ENCODE peak calls at places on chromosomes 13 and 19, in four cellular contexts. One of them, this sample, is unnamed.

GRCh38 chr13:71856548-71856947 is 10.5 kb downstream of the DACH1 start:
- DNase-seq in psoas muscle: no peak
- DNase-seq in SW480: no peak
- DNase-seq in HCEC 1CT: no peak
- DNase-seq in this sample: no peak

GRCh38 chr13:43304945-43305344 is 281.6 kb downstream of the DNAJC15 start:
- DNase-seq in psoas muscle: no peak
- DNase-seq in SW480: no peak
- DNase-seq in HCEC 1CT: no peak
- DNase-seq in this sample: no peak

GRCh38 chr13:81171065-81171647 is 830.2 kb upstream of the SPRY2 start:
- DNase-seq in psoas muscle: no peak
- DNase-seq in SW480: peak
- DNase-seq in HCEC 1CT: peak
- DNase-seq in this sample: peak

GRCh38 chr19:29076963-29077362 is 136.0 kb downstream of the UQCRFS1 start:
- DNase-seq in psoas muscle: no peak
- DNase-seq in SW480: no peak
- DNase-seq in HCEC 1CT: no peak
- DNase-seq in this sample: no peak

GRCh38 chr13:33678906-33679657 is 138.9 kb upstream of the RFC3 start:
- DNase-seq in psoas muscle: peak
- DNase-seq in SW480: no peak
- DNase-seq in HCEC 1CT: no peak
- DNase-seq in this sample: no peak

GRCh38 chr19:5693195-5694166 is 3.4 kb downstream of the RPL36 start:
- DNase-seq in psoas muscle: no peak
- DNase-seq in SW480: peak
- DNase-seq in HCEC 1CT: no peak
- DNase-seq in this sample: no peak

GRCh38 chr19:32404939-32405430 is 585 bp upstream of the DPY19L3 start:
- DNase-seq in psoas muscle: peak
- DNase-seq in SW480: peak
- DNase-seq in HCEC 1CT: no peak
- DNase-seq in this sample: peak

GRCh38 chr13:73984949-73985691 is 149.1 kb downstream of the KLF12 start:
- DNase-seq in psoas muscle: no peak
- DNase-seq in SW480: no peak
- DNase-seq in HCEC 1CT: no peak
- DNase-seq in this sample: no peak

GRCh38 chr13:60090579-60090978 is 73.1 kb downstream of the DIAPH3 start:
- DNase-seq in psoas muscle: no peak
- DNase-seq in SW480: no peak
- DNase-seq in HCEC 1CT: no peak
- DNase-seq in this sample: no peak

GRCh38 chr19:21023901-21024300 is 3.4 kb downstream of the ZNF430 start:
- DNase-seq in psoas muscle: no peak
- DNase-seq in SW480: no peak
- DNase-seq in HCEC 1CT: peak
- DNase-seq in this sample: peak

GRCh38 chr13:109704771-109705628 is 81.4 kb downstream of the IRS2 start:
- DNase-seq in psoas muscle: peak
- DNase-seq in SW480: no peak
- DNase-seq in HCEC 1CT: no peak
- DNase-seq in this sample: no peak

GRCh38 chr19:46704379-46705076 is 12.4 kb downstream of the PRKD2 start:
- DNase-seq in psoas muscle: peak
- DNase-seq in SW480: no peak
- DNase-seq in HCEC 1CT: peak
- DNase-seq in this sample: no peak

GRCh38 chr13:73879346-73880020 is 254.7 kb downstream of the KLF12 start:
- DNase-seq in psoas muscle: no peak
- DNase-seq in SW480: no peak
- DNase-seq in HCEC 1CT: no peak
- DNase-seq in this sample: no peak

GRCh38 chr13:62357887-62358645 is 942.4 kb upstream of the PCDH20 start:
- DNase-seq in psoas muscle: no peak
- DNase-seq in SW480: peak
- DNase-seq in HCEC 1CT: no peak
- DNase-seq in this sample: peak

GRCh38 chr19:38284422-38284821 is 19.6 kb upstream of the C19orf33 start:
- DNase-seq in psoas muscle: no peak
- DNase-seq in SW480: no peak
- DNase-seq in HCEC 1CT: no peak
- DNase-seq in this sample: no peak

GRCh38 chr13:33257786-33258185 is 27.8 kb downstream of the STARD13 start:
- DNase-seq in psoas muscle: no peak
- DNase-seq in SW480: no peak
- DNase-seq in HCEC 1CT: no peak
- DNase-seq in this sample: no peak

GRCh38 chr19:55410168-55410567 is 2.6 kb upstream of the UBE2S start:
- DNase-seq in psoas muscle: no peak
- DNase-seq in SW480: no peak
- DNase-seq in HCEC 1CT: no peak
- DNase-seq in this sample: no peak

GRCh38 chr13:85333511-85333910 is 465.7 kb downstream of the SLITRK6 start:
- DNase-seq in psoas muscle: no peak
- DNase-seq in SW480: no peak
- DNase-seq in HCEC 1CT: no peak
- DNase-seq in this sample: no peak

GRCh38 chr19:28876604-28877123 is 336.3 kb downstream of the UQCRFS1 start:
- DNase-seq in psoas muscle: no peak
- DNase-seq in SW480: no peak
- DNase-seq in HCEC 1CT: no peak
- DNase-seq in this sample: no peak

GRCh38 chr19:11018179-11018578 is 57.3 kb downstream of the SMARCA4 start:
- DNase-seq in psoas muscle: no peak
- DNase-seq in SW480: peak
- DNase-seq in HCEC 1CT: no peak
- DNase-seq in this sample: no peak

GRCh38 chr19:6947745-6948144 is 60.4 kb downstream of the ADGRE1 start:
- DNase-seq in psoas muscle: no peak
- DNase-seq in SW480: peak
- DNase-seq in HCEC 1CT: peak
- DNase-seq in this sample: peak

GRCh38 chr19:50558039-50558438 is 10.2 kb downstream of the LRRC4B start:
- DNase-seq in psoas muscle: peak
- DNase-seq in SW480: no peak
- DNase-seq in HCEC 1CT: no peak
- DNase-seq in this sample: no peak

GRCh38 chr19:14004619-14005380 is 1.3 kb downstream of the RFX1 start:
- DNase-seq in psoas muscle: peak
- DNase-seq in SW480: no peak
- DNase-seq in HCEC 1CT: no peak
- DNase-seq in this sample: no peak